ENCODE peak calls at places on chromosomes 2 and 18, in five cellular contexts. One of them, this sample, is unnamed.
A peak's percentile ranks its signal among the peaks of the same experiment; 100 is the strongest.

GRCh38 chr18:68467966-68468365 is 246.9 kb downstream of the TMX3 start:
- DNase-seq in hepatocyte: no peak
- DNase-seq in PC-9: no peak
- DNase-seq in HCT116: no peak
- DNase-seq in OCI-LY7: no peak
- DNase-seq in this sample: peak; percentile 86

GRCh38 chr2:212667751-212668316 is 129.2 kb upstream of the ERBB4 start:
- DNase-seq in hepatocyte: no peak
- DNase-seq in PC-9: no peak
- DNase-seq in HCT116: no peak
- DNase-seq in OCI-LY7: no peak
- DNase-seq in this sample: no peak

GRCh38 chr18:48166971-48167370 is 236.5 kb upstream of the SMAD2 start:
- DNase-seq in hepatocyte: no peak
- DNase-seq in PC-9: no peak
- DNase-seq in HCT116: no peak
- DNase-seq in OCI-LY7: no peak
- DNase-seq in this sample: no peak

GRCh38 chr18:30094556-30094955 is 948.0 kb downstream of the DSC3 start:
- DNase-seq in hepatocyte: no peak
- DNase-seq in PC-9: no peak
- DNase-seq in HCT116: no peak
- DNase-seq in OCI-LY7: no peak
- DNase-seq in this sample: no peak

GRCh38 chr18:58532972-58533371 is 95.9 kb downstream of the ALPK2 start:
- DNase-seq in hepatocyte: no peak
- DNase-seq in PC-9: no peak
- DNase-seq in HCT116: no peak
- DNase-seq in OCI-LY7: no peak
- DNase-seq in this sample: no peak

GRCh38 chr18:6401687-6402086 is 13.0 kb downstream of the L3MBTL4 start:
- DNase-seq in hepatocyte: no peak
- DNase-seq in PC-9: no peak
- DNase-seq in HCT116: no peak
- DNase-seq in OCI-LY7: no peak
- DNase-seq in this sample: no peak

GRCh38 chr2:217555075-217555876 is 447.5 kb downstream of the TNS1 start:
- DNase-seq in hepatocyte: no peak
- DNase-seq in PC-9: no peak
- DNase-seq in HCT116: no peak
- DNase-seq in OCI-LY7: no peak
- DNase-seq in this sample: no peak

GRCh38 chr2:103789716-103790085 is 1027.9 kb downstream of the TMEM182 start:
- DNase-seq in hepatocyte: no peak
- DNase-seq in PC-9: no peak
- DNase-seq in HCT116: no peak
- DNase-seq in OCI-LY7: no peak
- DNase-seq in this sample: no peak

GRCh38 chr18:10160251-10160650 is 246.4 kb downstream of the VAPA start:
- DNase-seq in hepatocyte: no peak
- DNase-seq in PC-9: no peak
- DNase-seq in HCT116: no peak
- DNase-seq in OCI-LY7: no peak
- DNase-seq in this sample: no peak

GRCh38 chr18:13395577-13395976 is 177.0 kb downstream of the LDLRAD4 start:
- DNase-seq in hepatocyte: no peak
- DNase-seq in PC-9: no peak
- DNase-seq in HCT116: no peak
- DNase-seq in OCI-LY7: no peak
- DNase-seq in this sample: no peak

GRCh38 chr2:170953976-170954375 is 24.9 kb downstream of the GORASP2 start:
- DNase-seq in hepatocyte: no peak
- DNase-seq in PC-9: no peak
- DNase-seq in HCT116: no peak
- DNase-seq in OCI-LY7: no peak
- DNase-seq in this sample: no peak

GRCh38 chr2:182638652-182639051 is 77.4 kb upstream of the DNAJC10 start:
- DNase-seq in hepatocyte: no peak
- DNase-seq in PC-9: no peak
- DNase-seq in HCT116: no peak
- DNase-seq in OCI-LY7: no peak
- DNase-seq in this sample: no peak

GRCh38 chr2:239399404-239399999 is 1.3 kb downstream of the HDAC4 start:
- DNase-seq in hepatocyte: peak; percentile 71
- DNase-seq in PC-9: peak; percentile 45
- DNase-seq in HCT116: no peak
- DNase-seq in OCI-LY7: no peak
- DNase-seq in this sample: peak; percentile 66

GRCh38 chr2:212863185-212863588 is 288.2 kb downstream of the IKZF2 start:
- DNase-seq in hepatocyte: peak; percentile 18
- DNase-seq in PC-9: peak; percentile 32
- DNase-seq in HCT116: peak; percentile 47
- DNase-seq in OCI-LY7: peak; percentile 84
- DNase-seq in this sample: peak; percentile 42

GRCh38 chr2:72220170-72220569 is 72.5 kb upstream of the CYP26B1 start:
- DNase-seq in hepatocyte: no peak
- DNase-seq in PC-9: no peak
- DNase-seq in HCT116: no peak
- DNase-seq in OCI-LY7: peak; percentile 14
- DNase-seq in this sample: no peak

GRCh38 chr2:180705122-180705521 is 275.3 kb upstream of the UBE2E3 start:
- DNase-seq in hepatocyte: no peak
- DNase-seq in PC-9: no peak
- DNase-seq in HCT116: no peak
- DNase-seq in OCI-LY7: no peak
- DNase-seq in this sample: no peak

GRCh38 chr2:33372940-33373553 is 103.4 kb upstream of the RASGRP3 start:
- DNase-seq in hepatocyte: peak; percentile 58
- DNase-seq in PC-9: peak; percentile 14
- DNase-seq in HCT116: peak; percentile 47
- DNase-seq in OCI-LY7: peak; percentile 63
- DNase-seq in this sample: peak; percentile 65

GRCh38 chr2:168138911-168139310 is 108.5 kb downstream of the STK39 start:
- DNase-seq in hepatocyte: no peak
- DNase-seq in PC-9: no peak
- DNase-seq in HCT116: no peak
- DNase-seq in OCI-LY7: no peak
- DNase-seq in this sample: no peak

GRCh38 chr18:32753656-32754221 is 19.1 kb downstream of the KLHL14 start:
- DNase-seq in hepatocyte: no peak
- DNase-seq in PC-9: no peak
- DNase-seq in HCT116: no peak
- DNase-seq in OCI-LY7: no peak
- DNase-seq in this sample: no peak

GRCh38 chr2:232949016-232949415 is 64.0 kb downstream of the NGEF start:
- DNase-seq in hepatocyte: no peak
- DNase-seq in PC-9: no peak
- DNase-seq in HCT116: no peak
- DNase-seq in OCI-LY7: no peak
- DNase-seq in this sample: no peak

GRCh38 chr2:170525566-170525900 is 189.6 kb upstream of the SP5 start:
- DNase-seq in hepatocyte: peak; percentile 79
- DNase-seq in PC-9: peak; percentile 73
- DNase-seq in HCT116: peak; percentile 71
- DNase-seq in OCI-LY7: no peak
- DNase-seq in this sample: no peak

GRCh38 chr2:84865181-84865783 is 15.6 kb downstream of the TRABD2A start:
- DNase-seq in hepatocyte: no peak
- DNase-seq in PC-9: no peak
- DNase-seq in HCT116: no peak
- DNase-seq in OCI-LY7: peak; percentile 64
- DNase-seq in this sample: peak; percentile 77

GRCh38 chr2:128638741-128639477 is 320.2 kb upstream of the HS6ST1 start:
- DNase-seq in hepatocyte: no peak
- DNase-seq in PC-9: no peak
- DNase-seq in HCT116: no peak
- DNase-seq in OCI-LY7: no peak
- DNase-seq in this sample: no peak

GRCh38 chr2:128642801-128643200 is 324.1 kb upstream of the HS6ST1 start:
- DNase-seq in hepatocyte: no peak
- DNase-seq in PC-9: no peak
- DNase-seq in HCT116: no peak
- DNase-seq in OCI-LY7: no peak
- DNase-seq in this sample: no peak

GRCh38 chr2:128641421-128642095 is 322.9 kb upstream of the HS6ST1 start:
- DNase-seq in hepatocyte: no peak
- DNase-seq in PC-9: no peak
- DNase-seq in HCT116: no peak
- DNase-seq in OCI-LY7: no peak
- DNase-seq in this sample: no peak

GRCh38 chr2:128642316-128642715 is 323.6 kb upstream of the HS6ST1 start:
- DNase-seq in hepatocyte: no peak
- DNase-seq in PC-9: no peak
- DNase-seq in HCT116: no peak
- DNase-seq in OCI-LY7: no peak
- DNase-seq in this sample: no peak

GRCh38 chr2:128640847-128641360 is 322.2 kb upstream of the HS6ST1 start:
- DNase-seq in hepatocyte: no peak
- DNase-seq in PC-9: no peak
- DNase-seq in HCT116: no peak
- DNase-seq in OCI-LY7: no peak
- DNase-seq in this sample: no peak
- H3K9me2 ChIP-seq in hepatocyte: no peaks in the 10 kb centered on the region
- H3K9me2 ChIP-seq in PC-9: no peaks in the 10 kb centered on the region
- H3K9me2 ChIP-seq in HCT116: no peaks in the 10 kb centered on the region
- H3K9me2 ChIP-seq in OCI-LY7: no peaks in the 10 kb centered on the region
- H3K9me2 ChIP-seq in this sample: no peaks in the 10 kb centered on the region

GRCh38 chr2:7986431-7986830 is 695.4 kb upstream of the ID2 start:
- DNase-seq in hepatocyte: no peak
- DNase-seq in PC-9: no peak
- DNase-seq in HCT116: no peak
- DNase-seq in OCI-LY7: no peak
- DNase-seq in this sample: no peak

GRCh38 chr2:7984693-7985353 is 697.0 kb upstream of the ID2 start:
- DNase-seq in hepatocyte: no peak
- DNase-seq in PC-9: no peak
- DNase-seq in HCT116: no peak
- DNase-seq in OCI-LY7: no peak
- DNase-seq in this sample: no peak

GRCh38 chr2:7983912-7984311 is 697.9 kb upstream of the ID2 start:
- DNase-seq in hepatocyte: no peak
- DNase-seq in PC-9: no peak
- DNase-seq in HCT116: no peak
- DNase-seq in OCI-LY7: no peak
- DNase-seq in this sample: no peak

GRCh38 chr2:7989823-7990222 is 692.0 kb upstream of the ID2 start:
- DNase-seq in hepatocyte: no peak
- DNase-seq in PC-9: no peak
- DNase-seq in HCT116: no peak
- DNase-seq in OCI-LY7: no peak
- DNase-seq in this sample: no peak

DNA sequence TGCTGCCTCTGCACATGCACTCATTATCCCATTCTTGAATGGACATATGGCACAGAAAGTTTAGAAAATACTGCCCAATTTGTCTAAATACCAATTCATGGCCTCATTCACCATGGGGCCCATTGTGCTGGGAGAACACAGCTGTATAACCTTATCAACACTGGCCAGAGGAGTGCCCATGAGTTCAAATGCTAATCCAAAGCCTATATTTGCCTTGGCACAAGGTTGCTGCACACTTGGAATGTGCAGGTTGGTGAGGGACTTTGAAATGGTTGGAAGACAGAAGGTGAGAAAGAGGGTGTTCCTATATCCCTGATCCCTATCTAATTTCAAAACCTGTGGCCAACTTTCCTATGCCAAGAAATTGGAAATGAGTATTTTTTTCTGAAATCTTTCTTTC is 693.9 kb upstream of the ID2 start:
- DNase-seq in hepatocyte: no peak
- DNase-seq in PC-9: no peak
- DNase-seq in HCT116: no peak
- DNase-seq in OCI-LY7: no peak
- DNase-seq in this sample: no peak
- H3K9me2 ChIP-seq in hepatocyte: no peaks in the 10 kb centered on the region
- H3K9me2 ChIP-seq in PC-9: no peaks in the 10 kb centered on the region
- H3K9me2 ChIP-seq in HCT116: no peaks in the 10 kb centered on the region
- H3K9me2 ChIP-seq in OCI-LY7: no peaks in the 10 kb centered on the region
- H3K9me2 ChIP-seq in this sample: no peaks in the 10 kb centered on the region

DNA sequence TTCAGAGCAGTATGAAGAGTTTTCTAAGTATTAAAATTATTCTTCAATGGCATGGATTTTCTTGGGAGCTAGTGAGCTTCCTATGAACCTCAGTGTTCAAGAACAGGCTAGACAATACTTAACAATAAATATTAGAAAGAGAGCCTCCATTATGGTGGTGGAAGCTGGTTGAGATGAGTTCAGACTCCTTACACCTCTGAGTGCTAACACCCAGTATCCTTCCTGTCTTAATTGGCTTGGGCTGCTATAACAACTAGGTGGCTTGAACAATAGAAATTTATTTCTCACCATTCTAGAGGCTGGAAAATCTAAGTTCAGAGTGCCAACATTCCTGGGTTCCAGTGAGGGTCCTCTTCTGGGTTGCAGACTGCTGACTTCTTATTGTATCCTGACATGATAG is 369.4 kb upstream of the HNRNPA3 start:
- DNase-seq in hepatocyte: no peak
- DNase-seq in PC-9: no peak
- DNase-seq in HCT116: no peak
- DNase-seq in OCI-LY7: no peak
- DNase-seq in this sample: no peak
- H3K9me2 ChIP-seq in hepatocyte: no peaks in the 10 kb centered on the region
- H3K9me2 ChIP-seq in PC-9: no peaks in the 10 kb centered on the region
- H3K9me2 ChIP-seq in HCT116: no peaks in the 10 kb centered on the region
- H3K9me2 ChIP-seq in OCI-LY7: no peaks in the 10 kb centered on the region
- H3K9me2 ChIP-seq in this sample: no peaks in the 10 kb centered on the region

DNA sequence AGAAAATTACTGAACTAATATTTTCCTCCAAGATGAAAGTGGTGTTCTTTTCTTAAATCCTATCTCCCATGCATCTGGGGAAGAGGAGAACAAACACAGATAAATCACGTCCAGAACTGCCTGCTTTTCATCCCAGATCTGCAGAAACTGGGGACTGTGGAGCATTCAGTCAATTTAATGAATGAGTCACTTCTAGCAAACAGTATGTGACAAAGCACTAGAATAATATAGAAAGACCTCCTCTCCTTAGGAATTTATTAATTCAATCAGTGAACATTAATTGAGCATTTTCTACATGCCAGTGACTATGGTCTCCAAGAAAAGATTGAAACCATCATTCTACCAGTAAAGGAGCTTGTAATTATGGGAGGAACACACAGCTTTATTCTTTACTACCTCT is 693.4 kb upstream of the ID2 start:
- DNase-seq in hepatocyte: no peak
- DNase-seq in PC-9: no peak
- DNase-seq in HCT116: no peak
- DNase-seq in OCI-LY7: no peak
- DNase-seq in this sample: no peak
- H3K9me2 ChIP-seq in hepatocyte: no peaks in the 10 kb centered on the region
- H3K9me2 ChIP-seq in PC-9: no peaks in the 10 kb centered on the region
- H3K9me2 ChIP-seq in HCT116: no peaks in the 10 kb centered on the region
- H3K9me2 ChIP-seq in OCI-LY7: no peaks in the 10 kb centered on the region
- H3K9me2 ChIP-seq in this sample: no peaks in the 10 kb centered on the region

GRCh38 chr2:234773129-234773528 is 178.7 kb upstream of the SH3BP4 start:
- DNase-seq in hepatocyte: no peak
- DNase-seq in PC-9: no peak
- DNase-seq in HCT116: no peak
- DNase-seq in OCI-LY7: no peak
- DNase-seq in this sample: no peak
- H3K9me2 ChIP-seq in hepatocyte: no peaks in the 10 kb centered on the region
- H3K9me2 ChIP-seq in PC-9: no peaks in the 10 kb centered on the region
- H3K9me2 ChIP-seq in HCT116: no peaks in the 10 kb centered on the region
- H3K9me2 ChIP-seq in OCI-LY7: no peaks in the 10 kb centered on the region
- H3K9me2 ChIP-seq in this sample: no peaks in the 10 kb centered on the region